ENCODE peak calls at places on chromosomes 5 and 9, in nine cellular contexts. V is endodermal cell; T is brain microvascular endothelial cell; Z is transverse colon; Y is mesenchymal stem cell; M is upper lobe of right lung; O is CD8-positive, alpha-beta T cell; R is neuronal stem cell; K is hepatocyte. I is an unnamed sample.

GRCh38 chr9:86557063-86557766 is 203.0 kb upstream of the TUT7 start:
- DNase-seq in Z (no peak), V (no peak), T (peak), Y (peak), K (peak), R (no peak), M (no peak), O (no peak), I (peak)

GRCh38 chr5:40687316-40687715 is 7.6 kb downstream of the PTGER4 start:
- DNase-seq in M (no peak), Z (no peak), V (no peak), T (no peak), K (no peak), Y (no peak), O (no peak), R (no peak), I (no peak)

GRCh38 chr9:4508907-4509589 is 18.8 kb downstream of the SLC1A1 start:
- DNase-seq in V (no peak), Y (peak), R (no peak), M (no peak), O (no peak), Z (no peak), K (no peak), T (peak), I (peak)

GRCh38 chr5:143225511-143225910 is 178.0 kb downstream of the NR3C1 start:
- DNase-seq in M (no peak), Z (no peak), R (no peak), O (no peak), V (no peak), T (no peak), K (no peak), Y (no peak), I (no peak)

GRCh38 chr5:97044057-97044456 is 98.4 kb downstream of the LIX1 start:
- DNase-seq in Y (peak), K (peak), O (no peak), R (no peak), T (peak), Z (peak), V (peak), M (no peak), I (no peak)

GRCh38 chr5:142319105-142319504 is 5.7 kb downstream of the SPRY4 start:
- DNase-seq in Y (peak), T (no peak), Z (no peak), K (no peak), M (no peak), R (no peak), O (no peak), V (no peak), I (no peak)

GRCh38 chr9:68651280-68651893 is 53.7 kb upstream of the PIP5K1B start:
- DNase-seq in V (no peak), Z (no peak), O (no peak), Y (no peak), R (no peak), M (no peak), T (no peak), K (no peak), I (no peak)

GRCh38 chr5:137289856-137290255 is 209.3 kb downstream of the SPOCK1 start:
- DNase-seq in K (no peak), T (no peak), O (no peak), V (no peak), Y (no peak), Z (no peak), R (no peak), M (no peak), I (no peak)

GRCh38 chr5:156879665-156880285 is 29.7 kb downstream of the PPP1R2B start:
- DNase-seq in V (no peak), Z (peak), T (no peak), R (no peak), M (no peak), Y (no peak), O (no peak), K (no peak), I (no peak)

GRCh38 chr5:125870271-125870670 is 552.9 kb upstream of the GRAMD2B start:
- DNase-seq in K (no peak), T (no peak), M (no peak), R (no peak), O (no peak), Z (no peak), Y (peak), V (no peak), I (peak)

GRCh38 chr9:35341021-35341420 is 148.9 kb upstream of the RUSC2 start:
- DNase-seq in Z (no peak), V (no peak), O (no peak), R (no peak), T (no peak), K (no peak), M (no peak), Y (no peak), I (no peak)

GRCh38 chr9:121316852-121317373 is 49.0 kb downstream of the GSN start:
- DNase-seq in V (no peak), T (no peak), O (no peak), K (no peak), R (no peak), M (no peak), Y (no peak), Z (no peak), I (no peak)

GRCh38 chr5:59416441-59416840 is 477.1 kb downstream of the PDE4D start:
- DNase-seq in O (no peak), Z (no peak), Y (peak), M (no peak), R (no peak), K (no peak), T (no peak), V (no peak), I (peak)

GRCh38 chr9:107283621-107284616 is 840 bp downstream of the RAD23B start:
- DNase-seq in R (peak), K (peak), T (peak), O (peak), V (peak), M (peak), Y (peak), Z (peak), I (peak)

GRCh38 chr5:160749026-160749425 is 103.0 kb downstream of the ATP10B start:
- DNase-seq in K (no peak), R (no peak), Z (no peak), V (no peak), Y (no peak), T (no peak), O (no peak), M (no peak), I (no peak)

GRCh38 chr5:176161431-176161830 is 76.8 kb upstream of the SIMC1 start:
- DNase-seq in T (no peak), K (no peak), M (no peak), R (no peak), O (no peak), V (no peak), Y (no peak), Z (no peak), I (peak)

GRCh38 chr5:173746050-173746449 is 129.6 kb upstream of the BOD1 start:
- DNase-seq in R (no peak), Z (no peak), Y (peak), T (no peak), K (no peak), V (peak), O (no peak), M (no peak), I (peak)

GRCh38 chr9:121599186-121599871 is 52.1 kb upstream of the DAB2IP start:
- DNase-seq in K (peak), V (peak), T (no peak), R (peak), M (peak), Z (peak), Y (peak), O (no peak), I (peak)

GRCh38 chr5:171863928-171864327 is 78.3 kb downstream of the SMIM23 start:
- DNase-seq in M (no peak), Y (peak), V (no peak), O (no peak), R (no peak), Z (no peak), K (no peak), T (peak), I (peak)

GRCh38 chr5:139710370-139711066 is 62.4 kb downstream of the CXXC5 start:
- DNase-seq in Y (peak), V (peak), T (peak), Z (peak), M (peak), K (peak), O (peak), R (peak), I (peak)

GRCh38 chr5:98069876-98070512 is 703.5 kb upstream of the RGMB start:
- DNase-seq in T (no peak), R (no peak), K (no peak), O (no peak), V (no peak), M (no peak), Y (no peak), Z (no peak), I (peak)

GRCh38 chr5:153489611-153490010 is 859 bp upstream of the GRIA1 start:
- DNase-seq in Z (no peak), Y (peak), M (no peak), T (no peak), K (no peak), R (no peak), O (no peak), V (no peak), I (peak)

GRCh38 chr9:68768619-68769018 is 63.6 kb downstream of the PIP5K1B start:
- DNase-seq in O (no peak), V (no peak), Z (no peak), T (no peak), M (no peak), Y (no peak), K (no peak), R (no peak), I (no peak)

GRCh38 chr5:80223561-80223960 is 32.3 kb downstream of the SERINC5 start:
- DNase-seq in K (no peak), V (no peak), M (no peak), R (no peak), O (no peak), Y (no peak), Z (no peak), T (no peak), I (no peak)

GRCh38 chr9:23587903-23588302 is 238.1 kb downstream of the ELAVL2 start:
- DNase-seq in Y (no peak), M (no peak), O (no peak), T (no peak), V (peak), Z (no peak), R (no peak), K (no peak), I (no peak)

GRCh38 chr5:34517249-34517648 is 138.9 kb upstream of the RAI14 start:
- DNase-seq in M (no peak), Z (no peak), R (no peak), Y (peak), T (peak), V (no peak), K (no peak), O (no peak), I (peak)

GRCh38 chr9:93911871-93912554 is 43.1 kb downstream of the BARX1 start:
- DNase-seq in R (no peak), O (no peak), T (no peak), Z (no peak), K (peak), Y (no peak), V (peak), M (no peak), I (no peak)

GRCh38 chr5:89878733-89879132 is 530.8 kb downstream of the CETN3 start:
- DNase-seq in M (no peak), V (no peak), T (no peak), Z (no peak), K (no peak), R (no peak), Y (no peak), O (no peak), I (no peak)

GRCh38 chr5:169415948-169416347 is 115.0 kb upstream of the SLIT3 start:
- DNase-seq in V (peak), M (no peak), T (no peak), Z (no peak), R (no peak), Y (no peak), O (no peak), K (no peak), I (no peak)

GRCh38 chr9:136316896-136317676 is 10.3 kb upstream of the GPSM1 start:
- DNase-seq in Y (no peak), V (no peak), M (no peak), O (no peak), R (no peak), K (no peak), Z (no peak), T (no peak), I (no peak)

GRCh38 chr9:115262477-115262876 is 144.5 kb upstream of the TNC start:
- DNase-seq in V (no peak), R (no peak), Z (peak), M (peak), O (no peak), T (peak), K (peak), Y (peak), I (peak)

GRCh38 chr9:115137511-115137910 is 19.6 kb upstream of the TNC start:
- DNase-seq in Z (no peak), T (no peak), K (peak), R (no peak), M (no peak), V (no peak), O (no peak), Y (no peak), I (peak)

GRCh38 chr5:68465133-68465532 is 249.6 kb downstream of the PIK3R1 start:
- DNase-seq in K (no peak), O (no peak), Y (no peak), Z (no peak), V (no peak), M (no peak), R (no peak), T (no peak), I (no peak)

GRCh38 chr5:130141689-130142320 is 237.5 kb downstream of the CHSY3 start:
- DNase-seq in Y (peak), R (no peak), K (peak), Z (peak), O (no peak), T (peak), V (peak), M (peak), I (no peak)

GRCh38 chr5:73816656-73817420 is 190.8 kb downstream of the ARHGEF28 start:
- DNase-seq in T (peak), R (no peak), O (no peak), V (no peak), Y (peak), K (no peak), M (no peak), Z (no peak), I (peak)

GRCh38 chr5:171588046-171588445 is 168.6 kb downstream of the FGF18 start:
- DNase-seq in O (no peak), R (no peak), K (no peak), M (no peak), V (no peak), T (no peak), Z (no peak), Y (no peak), I (no peak)

GRCh38 chr9:98917691-98918487 is 25.8 kb upstream of the COL15A1 start:
- DNase-seq in T (no peak), R (no peak), V (peak), K (no peak), Z (no peak), O (no peak), Y (no peak), M (no peak), I (no peak)

GRCh38 chr5:17019324-17019723 is 83.2 kb upstream of the MYO10 start:
- DNase-seq in Y (peak), O (no peak), R (no peak), M (no peak), V (no peak), T (no peak), Z (no peak), K (no peak), I (no peak)

GRCh38 chr9:121360975-121361374 is 9.1 kb downstream of the STOM start:
- DNase-seq in Y (peak), K (peak), Z (no peak), O (no peak), T (peak), V (no peak), M (no peak), R (no peak), I (peak)

GRCh38 chr9:129549684-129550083 is 71.2 kb downstream of the C9orf50 start:
- DNase-seq in T (peak), O (no peak), Z (peak), K (no peak), V (peak), Y (no peak), R (no peak), M (no peak), I (peak)
- H3K4me3 ChIP-seq in T (peak), O (no peak), Z (peak), K (peak), V (peak), Y (peak), R (peak), M (peak), I (peak)

DNA sequence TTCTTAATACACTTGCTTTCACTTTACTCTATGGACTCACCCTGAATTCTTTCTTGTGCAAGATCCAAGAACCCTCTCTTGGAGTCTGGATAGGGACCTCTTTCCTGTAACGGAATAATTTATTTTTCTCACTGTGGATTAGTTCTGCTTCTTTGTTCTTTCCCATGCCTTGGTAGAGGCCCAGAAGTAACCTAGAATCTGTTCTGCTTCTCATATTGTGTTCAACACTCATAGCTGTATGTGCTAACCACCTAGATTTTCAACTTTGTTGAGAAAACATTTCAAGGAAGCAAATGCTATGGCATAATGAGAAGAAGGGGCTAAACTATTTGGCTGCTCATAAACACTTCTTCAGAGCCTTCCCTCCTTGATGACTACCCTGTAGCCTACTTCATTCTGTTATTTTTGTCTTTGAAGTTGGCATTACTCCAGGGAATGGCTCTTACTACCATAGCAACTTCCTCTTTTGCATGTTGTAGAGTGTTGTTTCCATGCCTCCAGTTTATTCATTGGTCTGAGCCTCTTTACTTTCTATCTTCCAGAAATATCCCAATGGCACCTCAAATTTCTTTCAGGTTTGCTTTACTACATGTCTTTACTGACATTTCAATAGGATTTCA is 74.3 kb downstream of the KIAA0825 start:
- DNase-seq in R (no peak), M (no peak), V (no peak), T (peak), O (no peak), Z (no peak), Y (peak), K (no peak), I (peak)
- H3K27ac ChIP-seq in R (no peak), M (no peak), V (no peak), T (no peak), O (no peak), Z (no peak), Y (no peak), K (no peak), I (no peak)

GRCh38 chr5:124706729-124707361 is 39.6 kb downstream of the ZNF608 start:
- DNase-seq in K (peak), Z (peak), V (peak), Y (peak), M (peak), R (no peak), O (no peak), T (no peak), I (peak)

GRCh38 chr5:124706041-124706440 is 40.4 kb downstream of the ZNF608 start:
- DNase-seq in Y (no peak), M (no peak), V (no peak), Z (no peak), O (no peak), R (no peak), T (no peak), K (no peak), I (no peak)

GRCh38 chr5:124705577-124705976 is 40.9 kb downstream of the ZNF608 start:
- DNase-seq in K (no peak), R (no peak), Z (no peak), V (no peak), M (no peak), T (no peak), Y (no peak), O (no peak), I (no peak)

GRCh38 chr5:124704594-124705284 is 41.7 kb downstream of the ZNF608 start:
- DNase-seq in R (no peak), M (no peak), Y (no peak), Z (no peak), T (no peak), V (no peak), K (no peak), O (no peak), I (no peak)

DNA sequence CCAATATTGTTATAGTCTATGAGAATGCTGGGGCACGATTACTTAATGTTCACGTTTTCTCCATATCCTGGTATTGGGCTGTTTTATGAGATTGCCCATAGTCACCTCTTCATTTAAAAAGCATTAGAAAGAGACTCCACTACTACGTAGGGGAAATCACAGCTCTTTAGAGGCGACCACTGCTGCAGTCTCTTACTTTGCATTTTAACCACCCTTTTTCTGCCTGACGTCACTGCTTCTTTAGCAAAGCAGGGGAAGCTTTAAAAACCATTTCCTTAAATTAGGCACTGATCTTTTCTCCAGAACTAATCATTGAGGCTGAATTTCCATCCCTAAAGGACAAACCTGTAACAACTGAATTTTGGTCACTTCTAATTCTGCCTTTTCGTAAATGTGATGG is 38.9 kb downstream of the ZNF608 start:
- DNase-seq in Z (no peak), O (no peak), R (no peak), M (no peak), Y (no peak), V (no peak), T (no peak), K (no peak), I (no peak)
- H3K4me3 ChIP-seq in Z (no peak), O (no peak), R (no peak), M (no peak), Y (no peak), V (peak), T (no peak), K (peak), I (no peak)

DNA sequence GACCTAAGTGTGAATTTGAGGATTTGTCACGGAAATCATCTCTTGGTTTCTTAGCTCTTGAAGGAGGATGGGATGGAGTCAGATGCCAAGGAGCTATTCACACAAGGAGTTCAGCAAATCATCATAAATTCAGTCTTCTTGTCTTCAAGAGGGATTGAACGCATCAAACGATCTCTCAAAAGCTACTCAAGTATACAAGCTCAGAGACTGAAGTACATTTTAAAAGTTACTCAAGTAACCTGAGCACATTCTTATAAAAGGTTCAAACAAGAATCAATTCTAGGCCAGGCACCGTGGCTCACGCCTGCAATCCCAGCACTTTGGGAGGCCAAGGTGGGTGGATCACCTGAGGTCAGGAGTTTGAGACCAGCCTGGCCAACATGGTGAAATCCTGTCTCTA is 21.1 kb upstream of the GOLPH3 start:
- DNase-seq in T (no peak), Y (no peak), V (no peak), Z (no peak), K (no peak), M (no peak), R (no peak), O (no peak), I (no peak)
- H3K27ac ChIP-seq in T (no peak), Y (no peak), V (no peak), Z (no peak), K (no peak), M (no peak), R (no peak), O (no peak), I (no peak)

GRCh38 chr5:10595678-10596309 is 31.9 kb downstream of the ANKRD33B start:
- DNase-seq in O (no peak), Z (no peak), T (peak), V (no peak), Y (peak), R (no peak), M (no peak), K (peak), I (peak)
- H3K4me3 ChIP-seq in O (no peak), Z (no peak), T (peak), V (no peak), Y (peak), R (no peak), M (peak), K (no peak), I (peak)